ENCODE peak calls at places on chromosomes 2 and 18, in seven cellular contexts. One of them, this sample, is unnamed.

GRCh38 chr2:207082619-207083018 is 83.1 kb downstream of the KLF7 start:
- DNase-seq in transverse colon: no peak
- DNase-seq in choroid plexus epithelial cell: peak; percentile 67
- DNase-seq in OCI-LY7: no peak
- DNase-seq in mucosa of descending colon: no peak
- DNase-seq in AG10803: no peak
- DNase-seq in GM10248: no peak
- DNase-seq in this sample: no peak

GRCh38 chr2:113283704-113284284 is 5.1 kb upstream of the PAX8 start:
- DNase-seq in OCI-LY7: no peak
- DNase-seq in mucosa of descending colon: peak; percentile 39
- DNase-seq in transverse colon: peak; percentile 50
- DNase-seq in choroid plexus epithelial cell: peak; percentile 89
- DNase-seq in AG10803: peak; percentile 94
- DNase-seq in GM10248: no peak
- DNase-seq in this sample: peak; percentile 52

GRCh38 chr2:8219631-8220393 is 462.0 kb upstream of the ID2 start:
- DNase-seq in transverse colon: no peak
- DNase-seq in AG10803: no peak
- DNase-seq in mucosa of descending colon: no peak
- DNase-seq in OCI-LY7: no peak
- DNase-seq in choroid plexus epithelial cell: no peak
- DNase-seq in GM10248: no peak
- DNase-seq in this sample: no peak

GRCh38 chr18:961644-962355 is 57.1 kb downstream of the ADCYAP1 start:
- DNase-seq in transverse colon: peak; percentile 29
- DNase-seq in OCI-LY7: peak; percentile 34
- DNase-seq in mucosa of descending colon: peak; percentile 31
- DNase-seq in choroid plexus epithelial cell: peak; percentile 68
- DNase-seq in GM10248: peak; percentile 39
- DNase-seq in AG10803: peak; percentile 45
- DNase-seq in this sample: no peak

GRCh38 chr2:152486737-152487063 is 151.7 kb downstream of the FMNL2 start:
- DNase-seq in AG10803: no peak
- DNase-seq in GM10248: no peak
- DNase-seq in choroid plexus epithelial cell: no peak
- DNase-seq in mucosa of descending colon: no peak
- DNase-seq in transverse colon: no peak
- DNase-seq in OCI-LY7: no peak
- DNase-seq in this sample: no peak

GRCh38 chr2:46555011-46555410 is 75.6 kb downstream of the TMEM247 start:
- DNase-seq in choroid plexus epithelial cell: no peak
- DNase-seq in AG10803: no peak
- DNase-seq in GM10248: no peak
- DNase-seq in mucosa of descending colon: no peak
- DNase-seq in transverse colon: no peak
- DNase-seq in OCI-LY7: peak; percentile 63
- DNase-seq in this sample: no peak

GRCh38 chr2:30756051-30756719 is 51.1 kb downstream of the CAPN13 start:
- DNase-seq in GM10248: no peak
- DNase-seq in OCI-LY7: no peak
- DNase-seq in choroid plexus epithelial cell: peak; percentile 2
- DNase-seq in mucosa of descending colon: no peak
- DNase-seq in transverse colon: no peak
- DNase-seq in AG10803: peak; percentile 36
- DNase-seq in this sample: peak; percentile 48

GRCh38 chr2:70698847-70699246 is 69.2 kb downstream of the ADD2 start:
- DNase-seq in GM10248: no peak
- DNase-seq in choroid plexus epithelial cell: no peak
- DNase-seq in AG10803: peak; percentile 43
- DNase-seq in OCI-LY7: no peak
- DNase-seq in mucosa of descending colon: no peak
- DNase-seq in transverse colon: no peak
- DNase-seq in this sample: no peak

GRCh38 chr18:6950641-6951040 is 167.0 kb downstream of the LAMA1 start:
- DNase-seq in OCI-LY7: no peak
- DNase-seq in transverse colon: no peak
- DNase-seq in AG10803: no peak
- DNase-seq in GM10248: no peak
- DNase-seq in choroid plexus epithelial cell: no peak
- DNase-seq in mucosa of descending colon: peak; percentile 40
- DNase-seq in this sample: no peak

GRCh38 chr18:79616651-79617518 is 62.7 kb upstream of the CTDP1 start:
- DNase-seq in choroid plexus epithelial cell: peak; percentile 22
- DNase-seq in OCI-LY7: no peak
- DNase-seq in AG10803: peak; percentile 10
- DNase-seq in GM10248: no peak
- DNase-seq in mucosa of descending colon: no peak
- DNase-seq in transverse colon: peak; percentile 3
- DNase-seq in this sample: no peak

GRCh38 chr2:23414106-23414505 is 29.1 kb downstream of the KLHL29 start:
- DNase-seq in mucosa of descending colon: no peak
- DNase-seq in GM10248: no peak
- DNase-seq in AG10803: no peak
- DNase-seq in transverse colon: no peak
- DNase-seq in OCI-LY7: no peak
- DNase-seq in choroid plexus epithelial cell: no peak
- DNase-seq in this sample: no peak

GRCh38 chr2:23413641-23414040 is 28.7 kb downstream of the KLHL29 start:
- DNase-seq in choroid plexus epithelial cell: no peak
- DNase-seq in transverse colon: no peak
- DNase-seq in GM10248: no peak
- DNase-seq in mucosa of descending colon: no peak
- DNase-seq in OCI-LY7: no peak
- DNase-seq in AG10803: no peak
- DNase-seq in this sample: no peak

GRCh38 chr2:23412556-23413155 is 27.7 kb downstream of the KLHL29 start:
- DNase-seq in OCI-LY7: no peak
- DNase-seq in GM10248: no peak
- DNase-seq in AG10803: peak; percentile 79
- DNase-seq in transverse colon: no peak
- DNase-seq in choroid plexus epithelial cell: peak; percentile 75
- DNase-seq in mucosa of descending colon: no peak
- DNase-seq in this sample: no peak

GRCh38 chr2:23417310-23417709 is 32.3 kb downstream of the KLHL29 start:
- DNase-seq in AG10803: no peak
- DNase-seq in choroid plexus epithelial cell: no peak
- DNase-seq in mucosa of descending colon: no peak
- DNase-seq in OCI-LY7: no peak
- DNase-seq in GM10248: no peak
- DNase-seq in transverse colon: no peak
- DNase-seq in this sample: no peak

GRCh38 chr2:23414876-23415275 is 29.9 kb downstream of the KLHL29 start:
- DNase-seq in AG10803: peak; percentile 25
- DNase-seq in transverse colon: no peak
- DNase-seq in GM10248: no peak
- DNase-seq in choroid plexus epithelial cell: no peak
- DNase-seq in OCI-LY7: no peak
- DNase-seq in mucosa of descending colon: no peak
- DNase-seq in this sample: no peak
- TF ChIP-seq CTCF in AG10803: no peak
- TF ChIP-seq CTCF in transverse colon: no peak
- TF ChIP-seq CTCF in GM10248: peak; percentile 16
- TF ChIP-seq CTCF in choroid plexus epithelial cell: peak; percentile 38
- TF ChIP-seq CTCF in OCI-LY7: peak; percentile 58
- TF ChIP-seq CTCF in mucosa of descending colon: no peak
- TF ChIP-seq CTCF in this sample: no peak

GRCh38 chr2:10678225-10678624 is 11.6 kb downstream of the NOL10 start:
- DNase-seq in transverse colon: no peak
- DNase-seq in OCI-LY7: no peak
- DNase-seq in AG10803: no peak
- DNase-seq in mucosa of descending colon: no peak
- DNase-seq in GM10248: no peak
- DNase-seq in choroid plexus epithelial cell: peak; percentile 11
- DNase-seq in this sample: no peak
- TF ChIP-seq CTCF in transverse colon: no peak
- TF ChIP-seq CTCF in OCI-LY7: peak; percentile 67
- TF ChIP-seq CTCF in AG10803: peak; percentile 1
- TF ChIP-seq CTCF in mucosa of descending colon: no peak
- TF ChIP-seq CTCF in GM10248: no peak
- TF ChIP-seq CTCF in choroid plexus epithelial cell: peak; percentile 40
- TF ChIP-seq CTCF in this sample: no peak

GRCh38 chr2:174681983-174682577 is 82.2 kb downstream of the CHRNA1 start:
- DNase-seq in transverse colon: peak; percentile 31
- DNase-seq in mucosa of descending colon: peak; percentile 31
- DNase-seq in choroid plexus epithelial cell: no peak
- DNase-seq in GM10248: peak; percentile 53
- DNase-seq in OCI-LY7: no peak
- DNase-seq in AG10803: peak; percentile 49
- DNase-seq in this sample: no peak
- TF ChIP-seq CTCF in transverse colon: no peak
- TF ChIP-seq CTCF in mucosa of descending colon: no peak
- TF ChIP-seq CTCF in choroid plexus epithelial cell: no peak
- TF ChIP-seq CTCF in GM10248: no peak
- TF ChIP-seq CTCF in OCI-LY7: no peak
- TF ChIP-seq CTCF in AG10803: no peak
- TF ChIP-seq CTCF in this sample: no peak

DNA sequence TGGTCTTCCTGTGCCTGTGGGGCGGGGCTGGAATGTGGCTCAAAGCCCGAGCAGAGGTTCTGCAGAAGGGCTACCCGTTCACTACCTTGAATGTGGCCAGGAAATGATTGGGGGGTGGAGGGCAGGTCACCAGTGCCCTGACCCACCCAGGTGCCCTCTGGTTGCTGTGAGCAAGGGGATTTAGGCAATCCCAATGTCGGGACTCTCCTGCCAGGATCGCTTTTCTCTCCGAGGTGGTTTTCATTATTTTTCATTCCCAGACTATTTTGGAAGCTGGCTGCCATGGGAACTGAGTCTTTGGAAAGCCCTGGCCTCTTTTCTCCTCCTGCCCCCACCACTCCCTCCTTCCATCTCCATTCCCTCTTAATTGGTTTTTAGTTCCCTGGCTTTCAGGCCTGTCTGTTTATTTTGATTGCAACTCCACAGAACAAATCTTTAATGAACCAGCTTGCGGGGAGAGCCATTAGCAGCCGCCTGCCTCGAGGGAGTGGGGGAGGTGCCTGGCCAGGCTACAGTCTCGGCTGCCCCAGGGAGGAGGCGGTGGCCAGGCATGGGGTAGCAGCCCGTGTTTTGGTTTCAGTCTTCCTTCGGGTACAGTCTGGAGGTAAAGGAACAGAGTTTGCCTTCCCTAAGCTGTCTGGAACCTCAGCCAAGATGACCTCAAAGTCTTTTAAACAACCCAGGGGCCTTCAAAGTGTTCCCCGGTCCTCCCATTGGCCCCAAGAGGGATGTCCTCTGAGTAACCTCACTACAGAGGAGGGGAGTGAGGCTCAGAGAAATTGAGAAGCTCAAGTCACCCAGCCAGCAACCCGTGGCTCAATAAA is 114.4 kb upstream of the HAAO start:
- DNase-seq in choroid plexus epithelial cell: peak; percentile 40
- DNase-seq in GM10248: no peak
- DNase-seq in AG10803: peak; percentile 84
- DNase-seq in mucosa of descending colon: peak; percentile 59
- DNase-seq in OCI-LY7: no peak
- DNase-seq in transverse colon: peak; percentile 55
- DNase-seq in this sample: no peak
- TF ChIP-seq CTCF in choroid plexus epithelial cell: no peak
- TF ChIP-seq CTCF in GM10248: no peak
- TF ChIP-seq CTCF in AG10803: no peak
- TF ChIP-seq CTCF in mucosa of descending colon: no peak
- TF ChIP-seq CTCF in OCI-LY7: no peak
- TF ChIP-seq CTCF in transverse colon: no peak
- TF ChIP-seq CTCF in this sample: no peak

GRCh38 chr2:208467564-208467963 is 61.0 kb downstream of the PTH2R start:
- DNase-seq in AG10803: no peak
- DNase-seq in transverse colon: no peak
- DNase-seq in mucosa of descending colon: no peak
- DNase-seq in choroid plexus epithelial cell: no peak
- DNase-seq in OCI-LY7: no peak
- DNase-seq in GM10248: no peak
- DNase-seq in this sample: no peak

GRCh38 chr2:208466920-208467298 is 60.3 kb downstream of the PTH2R start:
- DNase-seq in mucosa of descending colon: no peak
- DNase-seq in AG10803: no peak
- DNase-seq in transverse colon: no peak
- DNase-seq in choroid plexus epithelial cell: peak; percentile 45
- DNase-seq in OCI-LY7: no peak
- DNase-seq in GM10248: no peak
- DNase-seq in this sample: no peak

GRCh38 chr2:208464205-208464604 is 57.6 kb downstream of the PTH2R start:
- DNase-seq in OCI-LY7: no peak
- DNase-seq in mucosa of descending colon: no peak
- DNase-seq in GM10248: no peak
- DNase-seq in choroid plexus epithelial cell: no peak
- DNase-seq in transverse colon: no peak
- DNase-seq in AG10803: no peak
- DNase-seq in this sample: no peak

GRCh38 chr2:208466133-208466919 is 59.7 kb downstream of the PTH2R start:
- DNase-seq in transverse colon: no peak
- DNase-seq in choroid plexus epithelial cell: peak; percentile 42
- DNase-seq in AG10803: peak; percentile 1
- DNase-seq in mucosa of descending colon: peak; percentile 33
- DNase-seq in GM10248: peak; percentile 26
- DNase-seq in OCI-LY7: peak; percentile 51
- DNase-seq in this sample: no peak
- TF ChIP-seq CTCF in transverse colon: peak; percentile 55
- TF ChIP-seq CTCF in choroid plexus epithelial cell: peak; percentile 67
- TF ChIP-seq CTCF in AG10803: peak; percentile 38
- TF ChIP-seq CTCF in mucosa of descending colon: peak; percentile 41
- TF ChIP-seq CTCF in GM10248: peak; percentile 55
- TF ChIP-seq CTCF in OCI-LY7: peak; percentile 80
- TF ChIP-seq CTCF in this sample: no peak